ENCODE peak calls at places on chromosomes 7 and 10, in five cellular contexts. I is NCI-H1694 treated with DMSO at 0.1 percent for 48 hours, C is iris pigment epithelial cell, W is mesothelial cell of epicardium, J is activated T-cell treated with anti-CD3 and anti-CD28 coated beads for 1 hour. N is an unnamed sample.

GRCh38 chr10:117536862-117537435 is 5.6 kb upstream of the EMX2 start:
- DNase-seq in I (no peak), C (no peak), W (no peak), J (no peak), N (no peak)

GRCh38 chr10:5442056-5442989 is 30.0 kb downstream of the NET1 start:
- DNase-seq in I (peak), C (peak), W (no peak), J (no peak), N (no peak)

GRCh38 chr7:146885231-146885630 is 768.6 kb downstream of the CNTNAP2 start:
- DNase-seq in I (no peak), C (no peak), W (no peak), J (no peak), N (no peak)

GRCh38 chr7:94696981-94697670 is 41.2 kb upstream of the SGCE start:
- DNase-seq in I (no peak), C (peak), W (no peak), J (no peak), N (no peak)

GRCh38 chr7:129394982-129395906 is 39.0 kb upstream of the STRIP2 start:
- DNase-seq in I (no peak), C (no peak), W (no peak), J (no peak), N (no peak)

GRCh38 chr10:124281666-124282065 is 137.1 kb downstream of the OAT start:
- DNase-seq in I (no peak), C (no peak), W (no peak), J (no peak), N (no peak)

GRCh38 chr10:102835007-102835482 is 2.2 kb downstream of the CYP17A1 start:
- DNase-seq in I (peak), C (peak), W (peak), J (peak), N (peak)

GRCh38 chr10:94524146-94524545 is 21.4 kb upstream of the HELLS start:
- DNase-seq in I (no peak), C (peak), W (no peak), J (no peak), N (no peak)